ENCODE peak calls at places on chromosomes 7 and 10, in seven cellular contexts. E is fibroblast of pulmonary artery, N is T-cell, D is posterior cingulate gyrus, A is GM12892, W is nephron progenitor cell, B is hippocampal formation. C is an unnamed sample.

GRCh38 chr10:59595584-59595983 is 114.1 kb downstream of the SLC16A9 start:
- DNase-seq in E (no peak), N (no peak), D (no peak), A (no peak), W (no peak), B (no peak), C (no peak)

GRCh38 chr10:4217653-4218052 is 432.6 kb upstream of the KLF6 start:
- DNase-seq in E (no peak), N (no peak), D (no peak), A (no peak), W (no peak), B (no peak), C (no peak)

GRCh38 chr10:93603023-93603422 is 2.0 kb upstream of the RBP4 start:
- DNase-seq in E (no peak), N (no peak), D (no peak), A (no peak), W (no peak), B (no peak), C (no peak)

GRCh38 chr10:124724279-124725027 is 19.7 kb downstream of the FAM53B start:
- DNase-seq in E (no peak), N (no peak), D (peak; percentile 78), A (no peak), W (no peak), B (peak; percentile 90), C (no peak)

GRCh38 chr7:41507686-41508268 is 195.1 kb downstream of the INHBA start:
- DNase-seq in E (no peak), N (no peak), D (no peak), A (no peak), W (peak; percentile 15), B (no peak), C (no peak)

GRCh38 chr10:88897019-88897853 is 17.2 kb downstream of the STAMBPL1 start:
- DNase-seq in E (no peak), N (no peak), D (no peak), A (no peak), W (no peak), B (no peak), C (no peak)

GRCh38 chr10:15189133-15189881 is 20.8 kb upstream of the NMT2 start:
- DNase-seq in E (no peak), N (no peak), D (no peak), A (no peak), W (no peak), B (no peak), C (no peak)

GRCh38 chr7:93047514-93048099 is 70.2 kb downstream of the SAMD9 start:
- DNase-seq in E (no peak), N (no peak), D (no peak), A (no peak), W (no peak), B (no peak), C (no peak)

GRCh38 chr10:109427421-109427820 is 495.9 kb downstream of the XPNPEP1 start:
- DNase-seq in E (no peak), N (no peak), D (no peak), A (no peak), W (no peak), B (no peak), C (no peak)

GRCh38 chr10:8063128-8063908 is 8.8 kb downstream of the GATA3 start:
- DNase-seq in E (no peak), N (no peak), D (no peak), A (no peak), W (no peak), B (no peak), C (no peak)

GRCh38 chr10:85946713-85947326 is 419.8 kb downstream of the GRID1 start:
- DNase-seq in E (no peak), N (no peak), D (no peak), A (peak; percentile 16), W (no peak), B (no peak), C (no peak)

GRCh38 chr10:12018438-12019342 is 23.9 kb downstream of the UPF2 start:
- DNase-seq in E (peak; percentile 54), N (no peak), D (no peak), A (no peak), W (no peak), B (no peak), C (no peak)

GRCh38 chr7:2098056-2098455 is 134.7 kb downstream of the MAD1L1 start:
- DNase-seq in E (no peak), N (no peak), D (no peak), A (no peak), W (no peak), B (no peak), C (no peak)